ENCODE peak calls at places on chromosomes 16 and 17, in eight cellular contexts. R is tibial nerve, Q is cardiac fibroblast, O is left lung, D is sigmoid colon, V is esophagus squamous epithelium, P is tibial artery, Z is esophagus muscularis mucosa. H is an unnamed sample.

GRCh38 chr17:43135454-43135819 is 10.3 kb upstream of the BRCA1 start:
- DNase-seq in R (no peak), Q (no peak), O (no peak), D (peak; percentile 34), V (no peak), P (no peak), Z (no peak), H (no peak)

GRCh38 chr17:67256075-67256732 is 11.2 kb upstream of the HELZ start:
- DNase-seq in R (no peak), Q (no peak), O (no peak), D (no peak), V (no peak), P (no peak), Z (no peak), H (no peak)

GRCh38 chr16:87531418-87531817 is 38.6 kb upstream of the ZCCHC14 start:
- DNase-seq in R (no peak), Q (no peak), O (no peak), D (no peak), V (no peak), P (no peak), Z (no peak), H (no peak)

GRCh38 chr17:19652595-19652994 is 4.0 kb downstream of the ALDH3A2 start:
- DNase-seq in R (no peak), Q (peak; percentile 56), O (no peak), D (no peak), V (no peak), P (no peak), Z (peak; percentile 7), H (peak; percentile 36)

GRCh38 chr16:17831330-17831729 is 360.6 kb upstream of the XYLT1 start:
- DNase-seq in R (no peak), Q (no peak), O (no peak), D (no peak), V (no peak), P (no peak), Z (no peak), H (peak; percentile 36)

GRCh38 chr17:39080416-39081179 is 70.8 kb downstream of the PLXDC1 start:
- DNase-seq in R (no peak), Q (peak; percentile 54), O (no peak), D (peak; percentile 76), V (no peak), P (peak; percentile 74), Z (no peak), H (peak; percentile 45)

GRCh38 chr16:68235882-68236803 is at the start of gene ESRP2:
- DNase-seq in R (no peak), Q (no peak), O (peak; percentile 84), D (peak; percentile 77), V (no peak), P (peak; percentile 73), Z (no peak), H (no peak)

GRCh38 chr17:42969006-42969581 is 4.8 kb upstream of the AARSD1 start:
- DNase-seq in R (no peak), Q (peak; percentile 55), O (no peak), D (no peak), V (no peak), P (no peak), Z (no peak), H (peak; percentile 37)

GRCh38 chr17:65698381-65699061 is 137.1 kb upstream of the AXIN2 start:
- DNase-seq in R (no peak), Q (peak; percentile 86), O (no peak), D (no peak), V (no peak), P (no peak), Z (no peak), H (peak; percentile 89)

GRCh38 chr17:9797965-9798364 is 6.6 kb upstream of the DHRS7C start:
- DNase-seq in R (no peak), Q (no peak), O (no peak), D (no peak), V (no peak), P (no peak), Z (no peak), H (no peak)

GRCh38 chr17:75090871-75091854 is 3.4 kb downstream of the SLC16A5 start:
- DNase-seq in R (no peak), Q (no peak), O (no peak), D (no peak), V (no peak), P (no peak), Z (no peak), H (no peak)

GRCh38 chr17:70086468-70086867 is 11.4 kb downstream of the KCNJ16 start:
- DNase-seq in R (no peak), Q (no peak), O (no peak), D (no peak), V (no peak), P (no peak), Z (no peak), H (no peak)

GRCh38 chr17:77439382-77440013 is 298.7 kb downstream of the SEC14L1 start:
- DNase-seq in R (no peak), Q (no peak), O (no peak), D (no peak), V (no peak), P (no peak), Z (no peak), H (no peak)

GRCh38 chr17:33521784-33522183 is 228.7 kb upstream of the ASIC2 start:
- DNase-seq in R (no peak), Q (no peak), O (no peak), D (no peak), V (no peak), P (no peak), Z (no peak), H (peak; percentile 3)

GRCh38 chr17:17842111-17842876 is 5.5 kb upstream of the SREBF1 start:
- DNase-seq in R (no peak), Q (no peak), O (no peak), D (no peak), V (no peak), P (no peak), Z (no peak), H (no peak)

GRCh38 chr17:46982577-46982976 is 3.5 kb upstream of the RPRML start:
- DNase-seq in R (no peak), Q (no peak), O (no peak), D (no peak), V (no peak), P (no peak), Z (no peak), H (no peak)

GRCh38 chr16:15403392-15403995 is 7.9 kb downstream of the MPV17L start:
- DNase-seq in R (no peak), Q (peak; percentile 23), O (no peak), D (no peak), V (no peak), P (no peak), Z (no peak), H (peak; percentile 27)

DNA sequence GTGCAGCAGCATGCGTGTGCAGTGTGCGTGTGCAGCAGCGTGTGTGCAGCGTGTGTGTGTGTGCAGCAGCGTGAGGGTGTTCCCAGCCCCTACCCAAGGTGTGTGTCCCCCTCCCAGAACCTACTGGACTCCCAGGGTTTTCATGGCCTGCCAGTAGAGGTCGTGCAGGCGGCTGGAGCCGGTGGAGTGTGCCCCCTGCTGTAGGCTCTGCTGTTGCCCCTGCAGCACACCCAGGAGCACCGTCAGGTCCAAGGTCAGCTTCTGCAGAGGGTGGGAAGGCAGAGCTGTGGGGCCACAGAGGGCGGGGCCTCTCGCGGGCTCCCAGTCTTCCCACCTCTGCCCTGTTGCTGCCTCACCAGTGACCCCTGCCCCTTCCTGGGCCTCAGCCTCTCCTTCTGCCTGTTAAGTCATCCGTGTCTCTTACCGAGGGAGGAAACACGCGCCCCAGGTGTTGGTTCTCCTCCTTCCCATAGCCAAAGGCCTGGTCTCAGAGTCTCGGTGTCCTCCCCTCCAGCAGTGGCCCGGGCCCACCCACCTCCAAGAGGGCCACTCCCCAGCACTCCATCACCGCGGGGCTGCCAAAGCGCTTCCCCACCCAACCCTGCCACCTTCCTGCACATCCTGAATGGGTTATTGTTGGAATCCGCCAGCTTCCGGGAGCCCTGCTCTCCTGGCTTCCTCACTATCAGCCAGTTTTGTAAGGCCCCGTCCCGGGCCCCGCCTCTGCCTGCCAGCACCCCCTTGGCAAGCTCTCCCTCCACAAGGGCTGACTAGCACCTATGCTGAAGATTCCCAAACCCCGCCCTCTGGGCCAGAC is 14.8 kb downstream of the MYBBP1A start:
- DNase-seq in R (no peak), Q (no peak), O (peak; percentile 41), D (peak; percentile 66), V (no peak), P (no peak), Z (no peak), H (no peak)
- H3K4me3 ChIP-seq in R (peak overlapping the region; percentile 7), Q (no peak overlapping the region), O (no peak overlapping the region), D (no peak overlapping the region), V (no peak overlapping the region), P (no peak overlapping the region), Z (peak overlapping the region; percentile 7), H (no peak overlapping the region)

GRCh38 chr16:52123063-52123839 is 423.7 kb downstream of the TOX3 start:
- DNase-seq in R (no peak), Q (no peak), O (no peak), D (no peak), V (no peak), P (no peak), Z (no peak), H (no peak)

GRCh38 chr16:52128407-52128806 is 418.5 kb downstream of the TOX3 start:
- DNase-seq in R (no peak), Q (no peak), O (no peak), D (no peak), V (no peak), P (no peak), Z (no peak), H (no peak)

GRCh38 chr16:52123842-52124241 is 423.1 kb downstream of the TOX3 start:
- DNase-seq in R (no peak), Q (no peak), O (no peak), D (no peak), V (no peak), P (no peak), Z (no peak), H (no peak)
- TF ChIP-seq CTCF in R (no peak), Q (no peak), O (no peak), D (no peak), V (no peak), P (no peak), Z (no peak), H (no peak)

GRCh38 chr17:81236784-81237183 is 2.1 kb downstream of the TEPSIN start:
- DNase-seq in R (no peak), Q (no peak), O (no peak), D (no peak), V (no peak), P (no peak), Z (no peak), H (no peak)

GRCh38 chr17:81239714-81240555 is 817 bp downstream of the NDUFAF8 start:
- DNase-seq in R (no peak), Q (no peak), O (no peak), D (no peak), V (no peak), P (no peak), Z (no peak), H (peak; percentile 25)

GRCh38 chr17:81237591-81238489 is 1.0 kb downstream of the TEPSIN start:
- DNase-seq in R (no peak), Q (no peak), O (no peak), D (no peak), V (no peak), P (no peak), Z (no peak), H (no peak)

GRCh38 chr17:81238815-81239713 is at the start of the genes NDUFAF8 and TEPSIN:
- DNase-seq in R (peak; percentile 98), Q (peak; percentile 100), O (peak; percentile 97), D (peak; percentile 99), V (peak; percentile 87), P (peak; percentile 99), Z (peak; percentile 99), H (peak; percentile 100)

GRCh38 chr17:81238490-81238814 is 403 bp downstream of the TEPSIN start:
- DNase-seq in R (no peak), Q (no peak), O (no peak), D (no peak), V (no peak), P (no peak), Z (no peak), H (no peak)
- H3K4me3 ChIP-seq in R (peak overlapping the region; percentile 100), Q (peak overlapping the region; percentile 86), O (peak overlapping the region; percentile 100), D (peak overlapping the region; percentile 93), V (peak overlapping the region; percentile 63), P (peak overlapping the region; percentile 91), Z (peak overlapping the region; percentile 99), H (peak overlapping the region; percentile 90)

GRCh38 chr17:16217002-16217635 is at the start of gene PIGL:
- DNase-seq in R (peak; percentile 83), Q (peak; percentile 97), O (peak; percentile 91), D (peak; percentile 96), V (peak; percentile 23), P (peak; percentile 93), Z (peak; percentile 97), H (peak; percentile 98)
- TF ChIP-seq CTCF in R (no peak), Q (no peak), O (no peak), D (no peak), V (no peak), P (no peak), Z (peak; percentile 13), H (peak; percentile 16)

H was measured in choroid plexus epithelial cell.